ENCODE peak calls at places on chromosomes 5 and 9, in nine cellular contexts. One of them, this sample, is unnamed.

GRCh38 chr9:4839470-4839912 is 46.7 kb downstream of the RCL1 start:
- DNase-seq in omental fat pad: no peak
- DNase-seq in neural crest cell: no peak
- DNase-seq in psoas muscle: no peak
- DNase-seq in mammary epithelial cell: no peak
- DNase-seq in lower lobe of right lung: no peak
- DNase-seq in left ventricle myocardium inferior: no peak
- DNase-seq in MCF 10A: peak
- DNase-seq in endothelial cell of umbilical vein: no peak
- DNase-seq in this sample: no peak

GRCh38 chr5:107147584-107147983 is 523.2 kb downstream of the EFNA5 start:
- DNase-seq in neural crest cell: no peak
- DNase-seq in MCF 10A: no peak
- DNase-seq in left ventricle myocardium inferior: no peak
- DNase-seq in endothelial cell of umbilical vein: no peak
- DNase-seq in lower lobe of right lung: no peak
- DNase-seq in psoas muscle: no peak
- DNase-seq in mammary epithelial cell: no peak
- DNase-seq in omental fat pad: no peak
- DNase-seq in this sample: no peak

GRCh38 chr5:72723584-72723983 is 92.9 kb upstream of the TNPO1 start:
- DNase-seq in psoas muscle: no peak
- DNase-seq in omental fat pad: no peak
- DNase-seq in lower lobe of right lung: no peak
- DNase-seq in neural crest cell: no peak
- DNase-seq in endothelial cell of umbilical vein: no peak
- DNase-seq in MCF 10A: peak
- DNase-seq in mammary epithelial cell: peak
- DNase-seq in left ventricle myocardium inferior: no peak
- DNase-seq in this sample: no peak

GRCh38 chr9:127320122-127320378 is 55.5 kb downstream of the GARNL3 start:
- DNase-seq in mammary epithelial cell: no peak
- DNase-seq in MCF 10A: no peak
- DNase-seq in endothelial cell of umbilical vein: no peak
- DNase-seq in lower lobe of right lung: no peak
- DNase-seq in left ventricle myocardium inferior: no peak
- DNase-seq in psoas muscle: no peak
- DNase-seq in omental fat pad: no peak
- DNase-seq in neural crest cell: no peak
- DNase-seq in this sample: no peak

GRCh38 chr5:174159327-174160247 is 114.1 kb downstream of the NSG2 start:
- DNase-seq in MCF 10A: peak
- DNase-seq in omental fat pad: no peak
- DNase-seq in mammary epithelial cell: peak
- DNase-seq in psoas muscle: peak
- DNase-seq in neural crest cell: no peak
- DNase-seq in endothelial cell of umbilical vein: no peak
- DNase-seq in lower lobe of right lung: no peak
- DNase-seq in left ventricle myocardium inferior: no peak
- DNase-seq in this sample: no peak

GRCh38 chr5:13957032-13957645 is 12.7 kb upstream of the DNAH5 start:
- DNase-seq in MCF 10A: peak
- DNase-seq in lower lobe of right lung: no peak
- DNase-seq in omental fat pad: no peak
- DNase-seq in neural crest cell: peak
- DNase-seq in mammary epithelial cell: peak
- DNase-seq in endothelial cell of umbilical vein: peak
- DNase-seq in psoas muscle: no peak
- DNase-seq in left ventricle myocardium inferior: no peak
- DNase-seq in this sample: no peak

GRCh38 chr5:62937661-62938558 is 359.3 kb downstream of the LRRC70 start:
- DNase-seq in left ventricle myocardium inferior: no peak
- DNase-seq in psoas muscle: no peak
- DNase-seq in MCF 10A: no peak
- DNase-seq in neural crest cell: no peak
- DNase-seq in lower lobe of right lung: no peak
- DNase-seq in endothelial cell of umbilical vein: peak
- DNase-seq in mammary epithelial cell: no peak
- DNase-seq in omental fat pad: no peak
- DNase-seq in this sample: no peak

GRCh38 chr9:111287127-111287526 is 42.9 kb downstream of the OR2K2 start:
- DNase-seq in left ventricle myocardium inferior: no peak
- DNase-seq in psoas muscle: no peak
- DNase-seq in mammary epithelial cell: peak
- DNase-seq in endothelial cell of umbilical vein: no peak
- DNase-seq in lower lobe of right lung: no peak
- DNase-seq in MCF 10A: peak
- DNase-seq in neural crest cell: no peak
- DNase-seq in omental fat pad: no peak
- DNase-seq in this sample: no peak

GRCh38 chr5:99949969-99950524 is 585.1 kb upstream of the FAM174A start:
- DNase-seq in MCF 10A: no peak
- DNase-seq in psoas muscle: no peak
- DNase-seq in left ventricle myocardium inferior: no peak
- DNase-seq in mammary epithelial cell: no peak
- DNase-seq in omental fat pad: no peak
- DNase-seq in neural crest cell: no peak
- DNase-seq in lower lobe of right lung: no peak
- DNase-seq in endothelial cell of umbilical vein: no peak
- DNase-seq in this sample: no peak

GRCh38 chr5:99955006-99955405 is 580.2 kb upstream of the FAM174A start:
- DNase-seq in lower lobe of right lung: no peak
- DNase-seq in MCF 10A: no peak
- DNase-seq in left ventricle myocardium inferior: no peak
- DNase-seq in mammary epithelial cell: no peak
- DNase-seq in psoas muscle: no peak
- DNase-seq in neural crest cell: no peak
- DNase-seq in omental fat pad: no peak
- DNase-seq in endothelial cell of umbilical vein: no peak
- DNase-seq in this sample: no peak

GRCh38 chr5:99955962-99956361 is 579.2 kb upstream of the FAM174A start:
- DNase-seq in MCF 10A: no peak
- DNase-seq in left ventricle myocardium inferior: no peak
- DNase-seq in psoas muscle: no peak
- DNase-seq in neural crest cell: no peak
- DNase-seq in endothelial cell of umbilical vein: no peak
- DNase-seq in lower lobe of right lung: no peak
- DNase-seq in omental fat pad: no peak
- DNase-seq in mammary epithelial cell: no peak
- DNase-seq in this sample: no peak
- TF ChIP-seq CTCF in MCF 10A: no peak
- TF ChIP-seq CTCF in left ventricle myocardium inferior: no peak
- TF ChIP-seq CTCF in psoas muscle: no peak
- TF ChIP-seq CTCF in neural crest cell: no peak
- TF ChIP-seq CTCF in endothelial cell of umbilical vein: no peak
- TF ChIP-seq CTCF in lower lobe of right lung: no peak
- TF ChIP-seq CTCF in omental fat pad: no peak
- TF ChIP-seq CTCF in mammary epithelial cell: no peak
- TF ChIP-seq CTCF in this sample: no peak

GRCh38 chr5:75053286-75054109 is 1.1 kb upstream of the GCNT4 start:
- DNase-seq in mammary epithelial cell: peak
- DNase-seq in psoas muscle: peak
- DNase-seq in left ventricle myocardium inferior: peak
- DNase-seq in neural crest cell: peak
- DNase-seq in MCF 10A: peak
- DNase-seq in endothelial cell of umbilical vein: peak
- DNase-seq in lower lobe of right lung: peak
- DNase-seq in omental fat pad: no peak
- DNase-seq in this sample: no peak
- TF ChIP-seq CTCF in mammary epithelial cell: peak
- TF ChIP-seq CTCF in psoas muscle: peak
- TF ChIP-seq CTCF in left ventricle myocardium inferior: peak
- TF ChIP-seq CTCF in neural crest cell: peak
- TF ChIP-seq CTCF in MCF 10A: peak
- TF ChIP-seq CTCF in endothelial cell of umbilical vein: no peak
- TF ChIP-seq CTCF in lower lobe of right lung: no peak
- TF ChIP-seq CTCF in omental fat pad: no peak
- TF ChIP-seq CTCF in this sample: peak

DNA sequence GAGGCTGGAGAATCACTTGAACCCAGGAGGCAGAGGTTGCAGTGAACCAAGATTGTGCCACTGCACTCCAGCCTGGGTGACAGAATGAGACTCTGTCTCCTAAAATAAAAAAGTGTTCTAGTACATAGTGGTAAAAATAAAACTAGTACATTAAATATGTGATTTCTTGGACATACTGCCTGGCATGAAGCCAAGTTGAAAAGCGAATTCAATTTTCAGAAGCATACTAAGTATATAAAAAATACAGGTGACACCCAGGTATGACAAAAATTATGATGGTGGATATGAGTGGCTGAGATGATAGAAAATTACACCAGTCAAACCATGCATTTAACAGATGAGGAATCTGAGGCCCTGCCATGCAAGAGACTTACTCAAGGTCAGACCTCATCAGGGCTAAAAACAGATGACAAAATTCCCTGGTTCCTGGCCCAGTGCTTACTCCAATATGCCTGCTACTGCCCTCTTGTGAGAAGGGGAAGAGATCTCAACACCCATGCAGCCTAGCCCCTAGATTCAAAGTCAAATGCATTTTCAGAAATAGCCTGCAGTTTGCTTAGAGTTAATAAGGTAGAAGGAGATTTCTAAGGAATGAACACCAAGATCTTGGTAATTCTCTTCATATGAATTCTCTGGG is 46.6 kb upstream of the GNPDA1 start:
- DNase-seq in MCF 10A: peak
- DNase-seq in mammary epithelial cell: no peak
- DNase-seq in endothelial cell of umbilical vein: no peak
- DNase-seq in lower lobe of right lung: no peak
- DNase-seq in neural crest cell: no peak
- DNase-seq in left ventricle myocardium inferior: no peak
- DNase-seq in omental fat pad: no peak
- DNase-seq in psoas muscle: no peak
- DNase-seq in this sample: no peak
- TF ChIP-seq CTCF in MCF 10A: no peak
- TF ChIP-seq CTCF in mammary epithelial cell: no peak
- TF ChIP-seq CTCF in endothelial cell of umbilical vein: no peak
- TF ChIP-seq CTCF in lower lobe of right lung: no peak
- TF ChIP-seq CTCF in neural crest cell: peak
- TF ChIP-seq CTCF in left ventricle myocardium inferior: peak
- TF ChIP-seq CTCF in omental fat pad: no peak
- TF ChIP-seq CTCF in psoas muscle: peak
- TF ChIP-seq CTCF in this sample: no peak

GRCh38 chr9:90099262-90099982 is 494.6 kb downstream of the GADD45G start:
- DNase-seq in lower lobe of right lung: no peak
- DNase-seq in left ventricle myocardium inferior: no peak
- DNase-seq in MCF 10A: peak
- DNase-seq in mammary epithelial cell: peak
- DNase-seq in psoas muscle: no peak
- DNase-seq in omental fat pad: no peak
- DNase-seq in endothelial cell of umbilical vein: peak
- DNase-seq in neural crest cell: no peak
- DNase-seq in this sample: no peak
- TF ChIP-seq CTCF in lower lobe of right lung: peak
- TF ChIP-seq CTCF in left ventricle myocardium inferior: peak
- TF ChIP-seq CTCF in MCF 10A: peak
- TF ChIP-seq CTCF in mammary epithelial cell: peak
- TF ChIP-seq CTCF in psoas muscle: peak
- TF ChIP-seq CTCF in omental fat pad: no peak
- TF ChIP-seq CTCF in endothelial cell of umbilical vein: peak
- TF ChIP-seq CTCF in neural crest cell: peak
- TF ChIP-seq CTCF in this sample: peak

GRCh38 chr5:52963636-52964035 is 25.5 kb upstream of the ITGA2 start:
- DNase-seq in omental fat pad: no peak
- DNase-seq in MCF 10A: no peak
- DNase-seq in lower lobe of right lung: no peak
- DNase-seq in left ventricle myocardium inferior: no peak
- DNase-seq in mammary epithelial cell: peak
- DNase-seq in psoas muscle: no peak
- DNase-seq in endothelial cell of umbilical vein: no peak
- DNase-seq in neural crest cell: no peak
- DNase-seq in this sample: no peak

GRCh38 chr5:52961238-52961637 is 27.9 kb upstream of the ITGA2 start:
- DNase-seq in neural crest cell: no peak
- DNase-seq in left ventricle myocardium inferior: no peak
- DNase-seq in mammary epithelial cell: peak
- DNase-seq in lower lobe of right lung: no peak
- DNase-seq in psoas muscle: no peak
- DNase-seq in omental fat pad: no peak
- DNase-seq in MCF 10A: peak
- DNase-seq in endothelial cell of umbilical vein: no peak
- DNase-seq in this sample: no peak

DNA sequence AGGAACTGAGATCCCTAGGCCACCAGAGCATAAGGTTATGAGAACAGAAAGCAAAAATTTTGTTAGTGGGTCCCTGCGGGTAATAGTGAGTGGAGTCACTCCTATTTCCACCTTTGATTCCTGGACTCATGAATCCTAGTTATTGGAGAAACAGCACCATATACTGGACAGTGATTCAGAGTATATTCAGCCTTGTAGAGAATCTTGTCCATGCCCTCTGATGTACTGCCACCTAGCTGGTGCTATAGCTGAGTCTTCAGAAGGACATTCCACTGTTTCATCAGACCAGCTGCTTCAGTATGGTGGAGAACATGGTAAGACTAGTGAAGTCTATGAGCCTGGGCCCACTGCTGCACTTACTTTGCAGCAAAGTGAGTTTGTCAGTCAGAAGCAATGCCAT is 25.0 kb upstream of the ITGA2 start:
- DNase-seq in lower lobe of right lung: no peak
- DNase-seq in neural crest cell: no peak
- DNase-seq in MCF 10A: no peak
- DNase-seq in left ventricle myocardium inferior: no peak
- DNase-seq in psoas muscle: no peak
- DNase-seq in endothelial cell of umbilical vein: no peak
- DNase-seq in omental fat pad: no peak
- DNase-seq in mammary epithelial cell: peak
- DNase-seq in this sample: no peak
- TF ChIP-seq CTCF in lower lobe of right lung: no peak
- TF ChIP-seq CTCF in neural crest cell: no peak
- TF ChIP-seq CTCF in MCF 10A: no peak
- TF ChIP-seq CTCF in left ventricle myocardium inferior: no peak
- TF ChIP-seq CTCF in psoas muscle: no peak
- TF ChIP-seq CTCF in endothelial cell of umbilical vein: no peak
- TF ChIP-seq CTCF in omental fat pad: no peak
- TF ChIP-seq CTCF in mammary epithelial cell: peak
- TF ChIP-seq CTCF in this sample: no peak